ENCODE peak calls at places on chromosomes 7 and 10, in six cellular contexts. R, Q, E, B, U and O are unnamed samples.

GRCh38 chr7:1011297-1012003 is 28.5 kb downstream of the CYP2W1 start:
- DNase-seq in R (no peak), Q (no peak), E (no peak), B (no peak), U (no peak), O (no peak)

GRCh38 chr7:21338728-21339164 is 89.1 kb upstream of the SP4 start:
- DNase-seq in R (no peak), Q (no peak), E (no peak), B (no peak), U (no peak), O (no peak)

GRCh38 chr7:12066561-12066960 is 144.5 kb upstream of the TMEM106B start:
- DNase-seq in R (peak), Q (no peak), E (no peak), B (peak), U (no peak), O (peak)

GRCh38 chr10:25902002-25902401 is 32.0 kb upstream of the MYO3A start:
- DNase-seq in R (no peak), Q (no peak), E (no peak), B (no peak), U (no peak), O (no peak)

GRCh38 chr10:130423455-130424305 is 287.5 kb downstream of the GLRX3 start:
- DNase-seq in R (no peak), Q (no peak), E (peak), B (no peak), U (no peak), O (no peak)

GRCh38 chr7:26457702-26458327 is 166.2 kb downstream of the SNX10 start:
- DNase-seq in R (no peak), Q (no peak), E (no peak), B (peak), U (no peak), O (no peak)

GRCh38 chr7:54831046-54831643 is 72.1 kb upstream of the SEC61G start:
- DNase-seq in R (no peak), Q (no peak), E (no peak), B (no peak), U (no peak), O (no peak)

GRCh38 chr10:1657500-1657899 is 79.8 kb downstream of the ADARB2 start:
- DNase-seq in R (no peak), Q (no peak), E (peak), B (no peak), U (no peak), O (no peak)

GRCh38 chr7:81990395-81990794 is 220.5 kb upstream of the HGF start:
- DNase-seq in R (no peak), Q (no peak), E (no peak), B (peak), U (no peak), O (no peak)

GRCh38 chr10:18683427-18683826 is 24.2 kb downstream of the ARL5B start:
- DNase-seq in R (no peak), Q (no peak), E (no peak), B (peak), U (no peak), O (no peak)
- H3K4me3 ChIP-seq in R (no peak), Q (no peak), E (no peak), B (no peak), U (no peak), O (no peak)

DNA sequence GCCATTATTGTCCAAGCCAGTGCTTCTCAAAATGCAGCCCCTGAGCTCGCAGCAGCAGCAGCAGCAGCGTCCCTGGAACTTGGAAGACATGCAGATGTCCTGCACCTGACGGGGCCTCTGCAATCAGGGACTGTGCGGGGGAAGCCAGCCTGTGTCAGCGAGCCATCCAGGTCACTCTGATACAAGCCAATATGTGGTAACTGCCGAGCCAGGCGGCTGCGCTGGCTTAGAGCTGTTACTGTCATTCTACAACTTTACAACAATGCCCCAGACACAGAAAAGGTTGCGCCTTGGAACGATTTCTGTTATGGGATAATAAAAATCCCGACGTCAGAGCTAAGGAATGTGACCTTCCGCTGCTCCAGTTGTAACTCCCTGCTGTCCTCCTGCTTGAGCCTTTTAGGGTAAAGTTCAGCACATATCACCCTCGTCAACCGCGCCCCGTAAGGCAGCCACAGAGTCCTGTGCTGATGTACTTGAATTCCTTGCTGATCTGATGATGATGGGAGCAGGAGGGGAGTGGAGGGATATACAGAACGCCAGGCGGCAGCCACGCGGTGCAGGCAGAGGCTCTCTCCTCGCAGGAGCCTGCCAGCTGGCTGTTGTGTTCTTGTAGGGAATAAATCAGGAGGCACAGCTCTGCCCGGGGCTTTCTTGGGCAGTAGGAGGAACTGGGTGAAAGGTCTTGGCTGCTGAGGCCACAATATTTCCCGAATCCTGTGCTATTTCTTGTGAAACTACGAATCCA is 20.0 kb upstream of the CRYGN start:
- DNase-seq in R (peak), Q (peak), E (peak), B (peak), U (peak), O (peak)
- H3K4me3 ChIP-seq in R (no peak), Q (no peak), E (no peak), B (peak), U (no peak), O (peak)

GRCh38 chr10:49187950-49188761 is at the start of gene TMEM273:
- DNase-seq in R (no peak), Q (peak), E (peak), B (no peak), U (peak), O (no peak)
- H3K4me3 ChIP-seq in R (no peak), Q (no peak), E (no peak), B (no peak), U (peak), O (no peak)

GRCh38 chr7:31052504-31052840 is 364 bp downstream of the ADCYAP1R1 start:
- DNase-seq in R (no peak), Q (no peak), E (no peak), B (no peak), U (no peak), O (no peak)
- H3K4me3 ChIP-seq in R (no peak), Q (peak), E (no peak), B (no peak), U (peak), O (no peak)

GRCh38 chr7:127346575-127347256 is 45.8 kb downstream of the ZNF800 start:
- DNase-seq in R (no peak), Q (no peak), E (no peak), B (no peak), U (no peak), O (no peak)

GRCh38 chr7:127347567-127348246 is 44.8 kb downstream of the ZNF800 start:
- DNase-seq in R (peak), Q (peak), E (peak), B (peak), U (peak), O (peak)

GRCh38 chr7:127350586-127350985 is 41.9 kb downstream of the ZNF800 start:
- DNase-seq in R (no peak), Q (no peak), E (no peak), B (no peak), U (no peak), O (no peak)

GRCh38 chr7:127349881-127350280 is 42.6 kb downstream of the ZNF800 start:
- DNase-seq in R (no peak), Q (no peak), E (no peak), B (no peak), U (no peak), O (no peak)

GRCh38 chr7:127348247-127348631 is 44.3 kb downstream of the ZNF800 start:
- DNase-seq in R (no peak), Q (no peak), E (no peak), B (no peak), U (no peak), O (no peak)
- H3K4me3 ChIP-seq in R (no peak), Q (peak), E (no peak), B (peak), U (peak), O (peak)